ENCODE peak calls at places on chromosomes 13 and 19, in nine cellular contexts. One of them, this sample, is unnamed.

GRCh38 chr19:45352062-45352461 is 11.5 kb downstream of the KLC3 start:
- DNase-seq in RWPE1: no peak
- DNase-seq in adrenal gland: no peak
- DNase-seq in CD4-positive, alpha-beta memory T cell: no peak
- DNase-seq in KG1: no peak
- DNase-seq in GM12891: no peak
- DNase-seq in left ventricle myocardium inferior: no peak
- DNase-seq in CD4-positive, alpha-beta T cell: no peak
- DNase-seq in HuH-7.5: no peak
- DNase-seq in this sample: no peak

GRCh38 chr19:43463381-43464088 is 1.9 kb downstream of the LYPD3 start:
- DNase-seq in CD4-positive, alpha-beta T cell: peak
- DNase-seq in CD4-positive, alpha-beta memory T cell: peak
- DNase-seq in RWPE1: peak
- DNase-seq in left ventricle myocardium inferior: peak
- DNase-seq in KG1: peak
- DNase-seq in adrenal gland: peak
- DNase-seq in HuH-7.5: peak
- DNase-seq in GM12891: peak
- DNase-seq in this sample: peak

GRCh38 chr13:81473366-81473899 is 1132.5 kb upstream of the SPRY2 start:
- DNase-seq in HuH-7.5: no peak
- DNase-seq in GM12891: no peak
- DNase-seq in KG1: no peak
- DNase-seq in RWPE1: no peak
- DNase-seq in left ventricle myocardium inferior: no peak
- DNase-seq in adrenal gland: no peak
- DNase-seq in CD4-positive, alpha-beta memory T cell: no peak
- DNase-seq in CD4-positive, alpha-beta T cell: no peak
- DNase-seq in this sample: no peak

GRCh38 chr19:642755-643727 is 3.4 kb downstream of the FGF22 start:
- DNase-seq in RWPE1: no peak
- DNase-seq in KG1: no peak
- DNase-seq in GM12891: no peak
- DNase-seq in HuH-7.5: no peak
- DNase-seq in left ventricle myocardium inferior: no peak
- DNase-seq in CD4-positive, alpha-beta T cell: no peak
- DNase-seq in CD4-positive, alpha-beta memory T cell: no peak
- DNase-seq in adrenal gland: no peak
- DNase-seq in this sample: no peak

GRCh38 chr19:18091217-18091608 is 4.5 kb upstream of the IL12RB1 start:
- DNase-seq in HuH-7.5: no peak
- DNase-seq in GM12891: no peak
- DNase-seq in KG1: peak
- DNase-seq in CD4-positive, alpha-beta T cell: peak
- DNase-seq in left ventricle myocardium inferior: peak
- DNase-seq in CD4-positive, alpha-beta memory T cell: peak
- DNase-seq in RWPE1: no peak
- DNase-seq in adrenal gland: peak
- DNase-seq in this sample: no peak

GRCh38 chr13:27406178-27406939 is 18.1 kb upstream of the GTF3A start:
- DNase-seq in left ventricle myocardium inferior: no peak
- DNase-seq in KG1: peak
- DNase-seq in CD4-positive, alpha-beta T cell: no peak
- DNase-seq in GM12891: no peak
- DNase-seq in RWPE1: peak
- DNase-seq in HuH-7.5: no peak
- DNase-seq in adrenal gland: no peak
- DNase-seq in CD4-positive, alpha-beta memory T cell: peak
- DNase-seq in this sample: peak

GRCh38 chr13:99228737-99229691 is 28.4 kb downstream of the UBAC2 start:
- DNase-seq in CD4-positive, alpha-beta memory T cell: no peak
- DNase-seq in CD4-positive, alpha-beta T cell: no peak
- DNase-seq in adrenal gland: no peak
- DNase-seq in left ventricle myocardium inferior: no peak
- DNase-seq in RWPE1: peak
- DNase-seq in HuH-7.5: no peak
- DNase-seq in KG1: peak
- DNase-seq in GM12891: no peak
- DNase-seq in this sample: peak

GRCh38 chr19:12932392-12933286 is 872 bp downstream of the FARSA start:
- DNase-seq in adrenal gland: no peak
- DNase-seq in CD4-positive, alpha-beta T cell: no peak
- DNase-seq in left ventricle myocardium inferior: no peak
- DNase-seq in KG1: no peak
- DNase-seq in CD4-positive, alpha-beta memory T cell: no peak
- DNase-seq in RWPE1: no peak
- DNase-seq in GM12891: no peak
- DNase-seq in HuH-7.5: no peak
- DNase-seq in this sample: no peak

GRCh38 chr19:7450243-7451223 is 38.3 kb downstream of the PEX11G start:
- DNase-seq in GM12891: no peak
- DNase-seq in CD4-positive, alpha-beta T cell: no peak
- DNase-seq in KG1: no peak
- DNase-seq in RWPE1: no peak
- DNase-seq in adrenal gland: no peak
- DNase-seq in HuH-7.5: no peak
- DNase-seq in left ventricle myocardium inferior: no peak
- DNase-seq in CD4-positive, alpha-beta memory T cell: no peak
- DNase-seq in this sample: peak

GRCh38 chr13:34349091-34349722 is 531.3 kb downstream of the RFC3 start:
- DNase-seq in CD4-positive, alpha-beta memory T cell: no peak
- DNase-seq in CD4-positive, alpha-beta T cell: no peak
- DNase-seq in GM12891: no peak
- DNase-seq in left ventricle myocardium inferior: peak
- DNase-seq in adrenal gland: peak
- DNase-seq in KG1: no peak
- DNase-seq in RWPE1: peak
- DNase-seq in HuH-7.5: no peak
- DNase-seq in this sample: no peak

GRCh38 chr19:35518313-35518712 is 4.9 kb upstream of the DMKN start:
- DNase-seq in left ventricle myocardium inferior: no peak
- DNase-seq in GM12891: no peak
- DNase-seq in KG1: no peak
- DNase-seq in adrenal gland: no peak
- DNase-seq in CD4-positive, alpha-beta memory T cell: no peak
- DNase-seq in HuH-7.5: no peak
- DNase-seq in RWPE1: peak
- DNase-seq in CD4-positive, alpha-beta T cell: no peak
- DNase-seq in this sample: peak

GRCh38 chr19:53927745-53928144 is 18.7 kb downstream of the CACNG7 start:
- DNase-seq in RWPE1: peak
- DNase-seq in HuH-7.5: peak
- DNase-seq in KG1: peak
- DNase-seq in CD4-positive, alpha-beta memory T cell: peak
- DNase-seq in left ventricle myocardium inferior: no peak
- DNase-seq in CD4-positive, alpha-beta T cell: no peak
- DNase-seq in adrenal gland: peak
- DNase-seq in GM12891: no peak
- DNase-seq in this sample: peak

GRCh38 chr13:20616059-20616797 is 49.3 kb downstream of the IFT88 start:
- DNase-seq in RWPE1: peak
- DNase-seq in CD4-positive, alpha-beta T cell: no peak
- DNase-seq in GM12891: no peak
- DNase-seq in KG1: no peak
- DNase-seq in adrenal gland: no peak
- DNase-seq in HuH-7.5: no peak
- DNase-seq in left ventricle myocardium inferior: no peak
- DNase-seq in CD4-positive, alpha-beta memory T cell: no peak
- DNase-seq in this sample: no peak

GRCh38 chr19:53157601-53158000 is 1.3 kb downstream of the ZNF347 start:
- DNase-seq in CD4-positive, alpha-beta T cell: no peak
- DNase-seq in KG1: no peak
- DNase-seq in HuH-7.5: no peak
- DNase-seq in adrenal gland: peak
- DNase-seq in CD4-positive, alpha-beta memory T cell: no peak
- DNase-seq in RWPE1: no peak
- DNase-seq in GM12891: no peak
- DNase-seq in left ventricle myocardium inferior: no peak
- DNase-seq in this sample: no peak

GRCh38 chr13:20401958-20402856 is 123.5 kb downstream of the CRYL1 start:
- DNase-seq in adrenal gland: no peak
- DNase-seq in KG1: no peak
- DNase-seq in CD4-positive, alpha-beta T cell: no peak
- DNase-seq in RWPE1: peak
- DNase-seq in CD4-positive, alpha-beta memory T cell: no peak
- DNase-seq in HuH-7.5: no peak
- DNase-seq in GM12891: no peak
- DNase-seq in left ventricle myocardium inferior: no peak
- DNase-seq in this sample: no peak

GRCh38 chr13:26446751-26447150 is 110.7 kb upstream of the WASF3 start:
- DNase-seq in left ventricle myocardium inferior: no peak
- DNase-seq in HuH-7.5: no peak
- DNase-seq in adrenal gland: no peak
- DNase-seq in GM12891: no peak
- DNase-seq in CD4-positive, alpha-beta memory T cell: no peak
- DNase-seq in CD4-positive, alpha-beta T cell: no peak
- DNase-seq in RWPE1: no peak
- DNase-seq in KG1: no peak
- DNase-seq in this sample: no peak

GRCh38 chr19:1773173-1773572 is 19.9 kb downstream of the ONECUT3 start:
- DNase-seq in CD4-positive, alpha-beta memory T cell: no peak
- DNase-seq in GM12891: no peak
- DNase-seq in RWPE1: peak
- DNase-seq in KG1: no peak
- DNase-seq in left ventricle myocardium inferior: no peak
- DNase-seq in CD4-positive, alpha-beta T cell: no peak
- DNase-seq in HuH-7.5: no peak
- DNase-seq in adrenal gland: no peak
- DNase-seq in this sample: no peak